ENCODE peak calls at places on chromosomes 11 and 22, in nine cellular contexts. W, M, C, H, N, J, Y, E and O are unnamed samples.

GRCh38 chr22:44139773-44140172 is 41.0 kb upstream of the PARVG start:
- DNase-seq in W (no peak), M (no peak), C (no peak), H (no peak), N (no peak), J (no peak), Y (no peak), E (no peak), O (no peak)

GRCh38 chr11:131767421-131767820 is 397.0 kb downstream of the NTM start:
- DNase-seq in W (no peak), M (no peak), C (no peak), H (no peak), N (peak; percentile 19), J (no peak), Y (no peak), E (peak; percentile 68), O (no peak)

GRCh38 chr11:13140028-13140870 is 131.1 kb downstream of the RASSF10 start:
- DNase-seq in W (no peak), M (peak; percentile 2), C (no peak), H (peak; percentile 96), N (no peak), J (no peak), Y (peak; percentile 12), E (peak; percentile 17), O (peak; percentile 71)

GRCh38 chr22:35191412-35191811 is 65.9 kb upstream of the HMGXB4 start:
- DNase-seq in W (no peak), M (no peak), C (no peak), H (peak; percentile 26), N (peak; percentile 23), J (no peak), Y (no peak), E (peak; percentile 41), O (no peak)

GRCh38 chr22:31106651-31107205 is 640 bp downstream of the SELENOM start:
- DNase-seq in W (no peak), M (no peak), C (no peak), H (peak; percentile 21), N (no peak), J (no peak), Y (no peak), E (peak; percentile 72), O (no peak)

GRCh38 chr11:58622344-58622743 is at the start of gene CNTF:
- DNase-seq in W (no peak), M (no peak), C (no peak), H (no peak), N (peak; percentile 29), J (no peak), Y (no peak), E (no peak), O (no peak)

GRCh38 chr22:29316429-29316828 is 932 bp upstream of the RASL10A start:
- DNase-seq in W (no peak), M (no peak), C (no peak), H (no peak), N (no peak), J (no peak), Y (no peak), E (no peak), O (no peak)

GRCh38 chr11:10379871-10380568 is 75.0 kb upstream of the AMPD3 start:
- DNase-seq in W (no peak), M (no peak), C (no peak), H (peak; percentile 33), N (peak; percentile 56), J (no peak), Y (no peak), E (no peak), O (no peak)

GRCh38 chr11:57653162-57653561 is 3.5 kb upstream of the YPEL4 start:
- DNase-seq in W (no peak), M (peak; percentile 75), C (no peak), H (no peak), N (no peak), J (no peak), Y (no peak), E (no peak), O (no peak)

GRCh38 chr22:24109649-24110048 is 71.6 kb upstream of the SUSD2 start:
- DNase-seq in W (no peak), M (no peak), C (no peak), H (no peak), N (no peak), J (no peak), Y (no peak), E (no peak), O (no peak)

GRCh38 chr11:133928628-133929059 is 28.1 kb downstream of the IGSF9B start:
- DNase-seq in W (no peak), M (peak; percentile 49), C (peak; percentile 63), H (no peak), N (no peak), J (peak; percentile 24), Y (no peak), E (peak; percentile 8), O (no peak)

GRCh38 chr11:118321386-118322082 is 17.0 kb downstream of the CD3E start:
- DNase-seq in W (no peak), M (peak; percentile 51), C (no peak), H (no peak), N (no peak), J (no peak), Y (no peak), E (no peak), O (no peak)

GRCh38 chr11:112871909-112872511 is 89.2 kb upstream of the NCAM1 start:
- DNase-seq in W (no peak), M (no peak), C (no peak), H (no peak), N (no peak), J (no peak), Y (no peak), E (no peak), O (no peak)

GRCh38 chr11:118789501-118790356 is 1.2 kb downstream of the DDX6 start:
- DNase-seq in W (no peak), M (peak; percentile 27), C (no peak), H (peak; percentile 12), N (peak; percentile 3), J (no peak), Y (no peak), E (peak; percentile 23), O (no peak)

GRCh38 chr11:69530278-69531070 is 49.0 kb downstream of the LINC01488 start:
- DNase-seq in W (no peak), M (peak; percentile 80), C (no peak), H (no peak), N (no peak), J (no peak), Y (no peak), E (no peak), O (no peak)

GRCh38 chr11:123740787-123741158 is 687 bp downstream of the ZNF202 start:
- DNase-seq in W (no peak), M (no peak), C (no peak), H (no peak), N (no peak), J (no peak), Y (no peak), E (peak; percentile 15), O (no peak)